ENCODE peak calls at places on chromosomes 11 and 22, in seven cellular contexts. L is T-helper 9 cell, N is HuH-7.5, H is hippocampal formation, V is GM23248, G is RWPE1, R is heart right ventricle. Q is an unnamed sample.

GRCh38 chr11:69301491-69302401 is 7.8 kb downstream of the MYEOV start:
- DNase-seq in L (no peak), N (peak), H (no peak), V (peak), G (peak), R (no peak), Q (peak)

GRCh38 chr11:93543292-93543977 is at the start of gene SMCO4:
- DNase-seq in L (peak), N (peak), H (peak), V (peak), G (peak), R (peak), Q (no peak)

GRCh38 chr11:126522152-126522551 is 166.7 kb downstream of the ST3GAL4 start:
- DNase-seq in L (no peak), N (no peak), H (no peak), V (peak), G (no peak), R (no peak), Q (no peak)

GRCh38 chr22:20455709-20456063 is 18.1 kb upstream of the SCARF2 start:
- DNase-seq in L (no peak), N (no peak), H (no peak), V (peak), G (no peak), R (no peak), Q (no peak)

GRCh38 chr11:11973866-11974265 is 34.6 kb downstream of the DKK3 start:
- DNase-seq in L (no peak), N (no peak), H (no peak), V (no peak), G (no peak), R (no peak), Q (no peak)

GRCh38 chr11:76690736-76691135 is 20.2 kb upstream of the LRRC32 start:
- DNase-seq in L (no peak), N (peak), H (no peak), V (peak), G (no peak), R (no peak), Q (no peak)

GRCh38 chr22:50206599-50206998 is 5.8 kb downstream of the SELENOO start:
- DNase-seq in L (no peak), N (peak), H (no peak), V (peak), G (no peak), R (peak), Q (no peak)

GRCh38 chr11:10495464-10495786 is 40.4 kb downstream of the AMPD3 start:
- DNase-seq in L (no peak), N (no peak), H (no peak), V (no peak), G (no peak), R (no peak), Q (no peak)

GRCh38 chr22:28442951-28443876 is 236.4 kb downstream of the TTC28 start:
- DNase-seq in L (no peak), N (peak), H (peak), V (peak), G (peak), R (peak), Q (no peak)

GRCh38 chr11:125313271-125314222 is 149.0 kb downstream of the PKNOX2 start:
- DNase-seq in L (no peak), N (no peak), H (no peak), V (peak), G (no peak), R (no peak), Q (no peak)

GRCh38 chr22:30196141-30196866 is 50.3 kb downstream of the LIF start:
- DNase-seq in L (no peak), N (no peak), H (no peak), V (peak), G (peak), R (peak), Q (no peak)

GRCh38 chr22:28021116-28021997 is 102.3 kb upstream of the PITPNB start:
- DNase-seq in L (no peak), N (no peak), H (no peak), V (no peak), G (no peak), R (no peak), Q (peak)

GRCh38 chr11:33040862-33041453 is 1.6 kb downstream of the TCP11L1 start:
- DNase-seq in L (no peak), N (no peak), H (no peak), V (no peak), G (no peak), R (no peak), Q (no peak)

GRCh38 chr22:50473088-50473487 is 1.7 kb downstream of the SBF1 start:
- DNase-seq in L (peak), N (peak), H (no peak), V (peak), G (no peak), R (peak), Q (no peak)

Q was measured in chondrocyte.